ENCODE peak calls at places on chromosomes 16 and 17, in ten cellular contexts. A is transverse colon; O is osteoblast; C is fibroblast of the aortic adventitia; X is mucosa of descending colon; G is heart right ventricle; Z is chondrocyte; P is HFF-Myc; N is H9; J is activated CD8-positive, alpha-beta T cell treated with anti-CD3 and anti-CD28 coated beads for 36 hours. I is an unnamed sample.

GRCh38 chr17:41812176-41813038 is at the start of gene FKBP10:
- DNase-seq in A (peak), O (peak), C (peak), X (peak), G (peak), Z (peak), P (peak), N (peak), J (peak), I (peak)

GRCh38 chr17:45093444-45094110 is 32.5 kb downstream of the NMT1 start:
- DNase-seq in A (no peak), O (peak), C (peak), X (no peak), G (peak), Z (no peak), P (no peak), N (no peak), J (no peak), I (no peak)

GRCh38 chr17:58394534-58395223 is 22.7 kb downstream of the RNF43 start:
- DNase-seq in A (no peak), O (no peak), C (no peak), X (no peak), G (no peak), Z (no peak), P (no peak), N (no peak), J (no peak), I (no peak)

GRCh38 chr17:58363457-58364185 is 11.6 kb upstream of the SUPT4H1 start:
- DNase-seq in A (no peak), O (no peak), C (no peak), X (no peak), G (no peak), Z (no peak), P (no peak), N (no peak), J (no peak), I (no peak)

GRCh38 chr16:23771642-23772041 is 16.8 kb downstream of the CHP2 start:
- DNase-seq in A (no peak), O (no peak), C (no peak), X (no peak), G (no peak), Z (no peak), P (no peak), N (no peak), J (no peak), I (no peak)

GRCh38 chr16:70588565-70588964 is 57.8 kb upstream of the IL34 start:
- DNase-seq in A (no peak), O (no peak), C (peak), X (no peak), G (no peak), Z (no peak), P (no peak), N (no peak), J (no peak), I (no peak)

GRCh38 chr17:27893834-27894503 is 804 bp upstream of the LYRM9 start:
- DNase-seq in A (no peak), O (no peak), C (no peak), X (no peak), G (no peak), Z (no peak), P (no peak), N (no peak), J (no peak), I (no peak)

GRCh38 chr17:80877095-80877828 is 114.4 kb upstream of the CHMP6 start:
- DNase-seq in A (peak), O (peak), C (no peak), X (peak), G (no peak), Z (peak), P (no peak), N (no peak), J (peak), I (no peak)

GRCh38 chr17:16352303-16352837 is 899 bp downstream of the CENPV start:
- DNase-seq in A (peak), O (peak), C (peak), X (peak), G (no peak), Z (peak), P (no peak), N (peak), J (peak), I (peak)

GRCh38 chr17:42754782-42755181 is 6.2 kb upstream of the RAMP2 start:
- DNase-seq in A (no peak), O (no peak), C (peak), X (no peak), G (peak), Z (no peak), P (no peak), N (no peak), J (no peak), I (no peak)

GRCh38 chr17:49871211-49871610 is 23.3 kb upstream of the TAC4 start:
- DNase-seq in A (no peak), O (peak), C (no peak), X (no peak), G (no peak), Z (no peak), P (no peak), N (no peak), J (no peak), I (no peak)

GRCh38 chr16:72312862-72313261 is 140.9 kb upstream of the PMFBP1 start:
- DNase-seq in A (no peak), O (no peak), C (peak), X (no peak), G (no peak), Z (no peak), P (peak), N (no peak), J (no peak), I (no peak)

GRCh38 chr16:50369133-50369804 is 481 bp upstream of the BRD7 start:
- DNase-seq in A (no peak), O (peak), C (no peak), X (no peak), G (no peak), Z (no peak), P (no peak), N (no peak), J (no peak), I (no peak)

DNA sequence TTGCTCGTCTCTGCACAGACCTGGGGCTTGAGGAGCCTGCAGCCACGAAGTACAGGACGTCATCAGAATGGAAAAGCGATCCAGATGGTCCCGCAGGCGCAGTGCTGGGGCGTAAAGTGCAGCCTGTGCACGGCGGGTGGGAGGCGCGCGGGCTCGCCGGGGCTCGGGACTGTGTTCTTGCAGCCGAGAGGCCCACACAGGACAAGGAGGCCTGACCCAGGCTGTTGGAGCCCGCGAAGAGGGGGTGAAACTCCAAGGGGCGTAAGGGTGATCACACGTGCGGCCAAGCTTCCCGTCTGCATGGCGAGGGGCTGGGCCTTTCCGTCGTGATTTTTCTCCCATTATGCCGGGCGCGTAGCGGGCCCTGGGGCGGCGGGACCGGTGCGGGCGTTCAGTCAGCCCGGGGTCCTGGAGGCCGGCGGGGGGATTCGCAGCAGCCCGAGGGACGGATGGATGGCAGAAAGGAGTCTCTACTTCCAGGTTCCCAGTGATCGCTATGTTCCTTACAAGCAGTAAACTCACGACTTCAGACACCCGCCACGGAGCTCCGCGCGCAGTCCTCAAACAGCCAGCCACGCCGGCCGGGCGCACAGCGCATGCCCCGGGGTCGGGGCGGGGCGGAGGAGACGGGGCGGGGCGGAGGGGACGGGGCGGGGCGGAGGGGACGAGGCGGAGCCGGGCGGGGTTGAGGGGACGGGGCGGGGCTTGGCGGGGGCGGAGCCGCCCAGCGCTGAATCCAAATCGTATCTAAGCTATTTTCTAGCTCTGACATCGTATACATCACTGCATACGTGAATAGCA is 141.0 kb upstream of the KCNJ18 start:
- DNase-seq in A (peak), O (peak), C (peak), X (peak), G (peak), Z (no peak), P (peak), N (no peak), J (peak), I (peak)
- TF ChIP-seq CTCF in A (no peak), O (no peak), C (no peak), X (no peak), G (no peak), Z (no peak), P (no peak), N (no peak), J (no peak), I (no peak)

GRCh38 chr17:8186446-8186786 is 3.6 kb downstream of the BORCS6 start:
- DNase-seq in A (no peak), O (no peak), C (no peak), X (no peak), G (no peak), Z (no peak), P (no peak), N (no peak), J (no peak), I (no peak)

GRCh38 chr17:8189041-8189710 is 804 bp downstream of the BORCS6 start:
- DNase-seq in A (peak), O (peak), C (peak), X (peak), G (no peak), Z (no peak), P (no peak), N (no peak), J (peak), I (no peak)

GRCh38 chr17:8188408-8188839 is 1.6 kb downstream of the BORCS6 start:
- DNase-seq in A (no peak), O (no peak), C (no peak), X (peak), G (no peak), Z (no peak), P (no peak), N (no peak), J (peak), I (no peak)

GRCh38 chr17:8186787-8187516 is 3.0 kb downstream of the BORCS6 start:
- DNase-seq in A (peak), O (peak), C (peak), X (peak), G (peak), Z (no peak), P (peak), N (peak), J (peak), I (peak)

DNA sequence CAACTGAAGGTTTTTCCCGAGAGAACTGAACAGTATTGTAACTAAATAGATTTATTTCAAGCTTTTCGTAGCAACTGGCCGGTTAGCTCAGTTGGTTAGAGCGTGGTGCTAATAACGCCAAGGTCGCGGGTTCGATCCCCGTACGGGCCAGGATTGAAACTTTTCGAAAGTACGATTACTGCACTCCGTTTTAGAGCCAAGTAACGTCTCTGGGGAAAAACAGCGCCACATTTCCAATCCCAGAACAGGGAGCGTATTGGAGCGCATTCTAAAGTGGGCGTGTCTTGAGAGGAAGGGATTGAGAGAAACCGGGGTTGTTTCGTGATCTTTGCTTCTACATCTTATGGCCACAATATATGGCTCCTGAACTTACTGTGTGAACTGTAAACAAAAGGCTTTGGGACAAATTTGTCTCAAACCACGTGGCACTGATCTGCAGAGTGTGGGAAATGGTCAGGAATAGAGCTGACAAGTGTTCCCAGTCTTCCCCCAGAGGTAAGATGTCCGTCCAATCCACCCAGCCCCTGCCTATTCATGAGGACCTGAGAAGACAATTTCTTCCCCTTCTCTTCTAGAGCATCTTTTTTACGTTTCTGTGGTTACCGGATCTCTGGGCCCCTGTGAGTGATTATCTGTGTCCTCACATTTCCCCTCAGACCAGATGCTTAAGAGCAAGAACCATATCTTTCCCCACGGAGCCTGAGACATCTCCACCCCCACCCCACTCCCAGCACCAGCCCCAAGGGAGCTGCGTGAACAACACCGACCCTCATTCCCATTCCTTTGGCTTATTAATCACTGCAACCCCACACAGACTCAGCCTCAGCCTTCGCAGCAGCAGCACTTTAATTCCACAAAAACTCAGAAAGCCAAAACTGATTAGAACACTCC is 2.2 kb downstream of the BORCS6 start:
- DNase-seq in A (peak), O (peak), C (peak), X (peak), G (peak), Z (no peak), P (peak), N (peak), J (peak), I (peak)
- TF ChIP-seq CTCF in A (no peak), O (peak), C (no peak), X (peak), G (no peak), Z (no peak), P (no peak), N (no peak), J (no peak), I (no peak)

GRCh38 chr16:64121473-64121872 is 1000.4 kb downstream of the CDH11 start:
- DNase-seq in A (no peak), O (peak), C (no peak), X (no peak), G (no peak), Z (no peak), P (no peak), N (no peak), J (no peak), I (no peak)

DNA sequence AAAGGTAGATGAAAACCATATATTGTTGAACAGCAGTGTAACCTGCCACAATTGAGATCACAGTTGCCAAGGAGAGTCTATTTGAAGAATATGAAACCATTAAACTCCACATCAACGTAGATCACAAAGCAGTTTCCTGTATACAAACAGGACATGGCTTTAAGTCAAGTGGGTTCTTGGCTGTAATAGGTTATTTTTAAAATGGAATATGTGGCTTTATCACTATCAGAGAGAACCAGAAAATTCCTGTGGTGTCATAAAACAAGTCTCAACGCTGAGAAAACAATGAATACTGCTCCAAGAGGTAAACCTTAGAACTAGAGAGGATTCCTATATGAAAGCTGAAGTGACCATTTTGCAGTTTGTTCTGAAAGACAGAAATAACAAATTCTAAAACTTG is 999.7 kb downstream of the CDH11 start:
- DNase-seq in A (no peak), O (peak), C (no peak), X (no peak), G (no peak), Z (no peak), P (no peak), N (no peak), J (no peak), I (no peak)
- TF ChIP-seq CTCF in A (no peak), O (no peak), C (no peak), X (no peak), G (no peak), Z (no peak), P (no peak), N (no peak), J (no peak), I (no peak)

GRCh38 chr16:78504391-78504945 is 405.0 kb downstream of the WWOX start:
- DNase-seq in A (peak), O (no peak), C (peak), X (peak), G (no peak), Z (no peak), P (no peak), N (no peak), J (no peak), I (no peak)
- TF ChIP-seq CTCF in A (no peak), O (no peak), C (no peak), X (no peak), G (no peak), Z (no peak), P (no peak), N (no peak), J (no peak), I (no peak)